ENCODE peak calls at places on chromosomes 4 and X, in six cellular contexts. J, S, N, T, O and D are unnamed samples.
A peak's percentile ranks its signal among the peaks of the same experiment; 100 is the strongest.

GRCh38 chr4:36038521-36038920 is 205.8 kb downstream of the ARAP2 start:
- DNase-seq in O (no peak), J (no peak), N (no peak), T (no peak), S (no peak), D (no peak)

GRCh38 chrX:119734897-119735339 is 23.5 kb upstream of the SOWAHD start:
- DNase-seq in J (no peak), T (no peak), N (no peak), S (no peak), O (no peak), D (no peak)

GRCh38 chrX:153870791-153871360 is 15.1 kb downstream of the L1CAM start:
- DNase-seq in J (no peak), O (no peak), N (no peak), S (no peak), T (no peak), D (no peak)

GRCh38 chr4:94461506-94461905 is 9.8 kb downstream of the PDLIM5 start:
- DNase-seq in J (no peak), O (no peak), T (no peak), S (no peak), N (no peak), D (no peak)

GRCh38 chr4:151484396-151485102 is 75.6 kb downstream of the FHIP1A start:
- DNase-seq in N (no peak), J (peak; percentile 61), T (no peak), O (peak; percentile 2), S (peak; percentile 69), D (peak; percentile 77)

GRCh38 chr4:150600821-150601445 is 19.0 kb downstream of the MAB21L2 start:
- DNase-seq in J (no peak), N (no peak), S (no peak), O (no peak), T (no peak), D (no peak)

GRCh38 chr4:181971411-181971810 is 271.8 kb upstream of the TENM3 start:
- DNase-seq in T (peak; percentile 50), O (no peak), S (no peak), N (no peak), J (no peak), D (no peak)

GRCh38 chr4:121510260-121510942 is 129.6 kb upstream of the QRFPR start:
- DNase-seq in T (no peak), S (no peak), N (no peak), O (no peak), J (no peak), D (no peak)

GRCh38 chr4:145772347-145772746 is 92.4 kb downstream of the C4orf51 start:
- DNase-seq in S (no peak), J (no peak), O (no peak), T (no peak), N (no peak), D (no peak)

GRCh38 chr4:119029847-119030535 is 105.6 kb upstream of the MYOZ2 start:
- DNase-seq in O (no peak), S (no peak), N (no peak), T (no peak), J (no peak), D (no peak)

GRCh38 chrX:9873952-9874351 is 87.7 kb downstream of the SHROOM2 start:
- DNase-seq in J (peak; percentile 46), S (peak; percentile 63), N (peak; percentile 50), O (no peak), T (no peak), D (peak; percentile 49)

GRCh38 chrX:37330642-37331041 is 18.5 kb upstream of the PRRG1 start:
- DNase-seq in J (no peak), T (no peak), S (no peak), O (no peak), N (no peak), D (no peak)

GRCh38 chr4:122668241-122668640 is 47.4 kb upstream of the IL21 start:
- DNase-seq in N (no peak), S (peak; percentile 75), O (no peak), T (no peak), J (no peak), D (peak; percentile 88)

GRCh38 chr4:101355246-101355645 is 7.9 kb upstream of the PPP3CA start:
- DNase-seq in S (no peak), T (no peak), N (no peak), O (no peak), J (no peak), D (no peak)

GRCh38 chr4:158169516-158169915 is 3.3 kb downstream of the GASK1B start:
- DNase-seq in S (no peak), J (no peak), T (no peak), O (no peak), N (no peak), D (no peak)

GRCh38 chrX:134760671-134761070 is 102.4 kb upstream of the PLAC1 start:
- DNase-seq in N (no peak), J (no peak), T (no peak), S (no peak), O (no peak), D (no peak)

GRCh38 chrX:85223359-85223758 is 20.2 kb downstream of the SATL1 start:
- DNase-seq in O (no peak), J (no peak), S (no peak), T (no peak), N (no peak), D (no peak)

GRCh38 chr4:25531272-25531671 is 124.4 kb upstream of the SLC34A2 start:
- DNase-seq in S (no peak), J (no peak), T (no peak), N (no peak), O (no peak), D (no peak)

GRCh38 chr4:10283761-10284160 is 167.2 kb upstream of the WDR1 start:
- DNase-seq in O (no peak), S (no peak), N (no peak), J (no peak), T (no peak), D (no peak)

GRCh38 chr4:1210241-1210841 is 38.0 kb upstream of the SPON2 start:
- DNase-seq in J (no peak), O (no peak), T (no peak), S (no peak), N (no peak), D (no peak)

GRCh38 chrX:47574609-47575325 is 7.5 kb upstream of the TIMP1 start:
- DNase-seq in J (no peak), S (peak; percentile 48), O (no peak), N (no peak), T (no peak), D (no peak)

GRCh38 chrX:134469481-134469880 is 9.5 kb downstream of the HPRT1 start:
- DNase-seq in S (peak; percentile 45), O (no peak), J (no peak), T (no peak), N (no peak), D (peak; percentile 71)

GRCh38 chr4:168318266-168318895 is at the start of gene DDX60:
- DNase-seq in N (peak; percentile 79), T (peak; percentile 75), J (peak; percentile 71), S (peak; percentile 88), O (peak; percentile 38), D (peak; percentile 73)

GRCh38 chr4:97576955-97577354 is 566.3 kb downstream of the STPG2 start:
- DNase-seq in O (no peak), T (no peak), J (no peak), S (no peak), N (no peak), D (no peak)

GRCh38 chr4:154344686-154345085 is 146.9 kb downstream of the DCHS2 start:
- DNase-seq in O (no peak), S (no peak), N (no peak), T (no peak), J (peak; percentile 71), D (no peak)

DNA sequence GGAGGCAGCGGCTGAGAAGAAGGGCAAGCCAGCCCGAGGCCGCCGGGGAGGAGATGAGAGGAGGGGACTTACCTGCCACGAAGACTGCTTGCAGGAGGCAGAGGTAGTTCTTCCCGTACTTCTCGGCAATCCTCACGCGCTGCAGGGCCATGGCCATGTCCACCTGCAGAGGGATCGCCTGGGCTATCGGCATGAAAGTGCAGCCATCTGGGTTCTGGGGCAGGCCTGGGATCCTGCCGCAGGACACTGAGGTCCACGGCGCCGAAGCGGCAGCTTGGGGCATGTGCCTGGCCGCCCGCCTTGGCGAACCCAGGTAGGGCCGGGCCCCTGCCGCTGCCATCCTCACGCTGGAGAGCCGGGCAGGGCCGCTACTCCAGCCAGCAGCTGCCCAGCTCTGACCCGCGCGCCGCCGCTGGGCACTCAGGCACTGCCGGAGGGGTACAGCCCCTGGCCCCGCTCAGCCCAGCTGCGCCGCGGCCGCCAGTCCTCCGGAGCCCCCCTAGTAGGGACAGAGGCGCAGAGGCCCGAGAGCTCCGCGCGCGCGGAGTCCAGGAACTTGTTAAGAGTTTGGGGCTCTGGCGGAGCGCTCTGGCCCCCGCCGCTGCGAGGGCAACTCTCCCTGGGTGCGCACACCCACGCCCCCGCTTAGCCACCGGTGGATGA is 16.0 kb downstream of the MCF2 start:
- DNase-seq in N (peak; percentile 51), J (peak; percentile 33), S (no peak), T (no peak), O (peak; percentile 9), D (no peak)
- H3K14ac ChIP-seq in N (no peak overlapping the region), J (no peak overlapping the region), S (no peak overlapping the region), T (no peak overlapping the region), O (no peak overlapping the region), D (no peak overlapping the region)

GRCh38 chrX:2262679-2263055 is 238.1 kb downstream of the DHRSX start:
- DNase-seq in S (no peak), T (no peak), O (no peak), N (no peak), J (peak; percentile 58), D (no peak)
- H3K14ac ChIP-seq in S (no peak overlapping the region), T (no peak overlapping the region), O (no peak overlapping the region), N (no peak overlapping the region), J (no peak overlapping the region), D (no peak overlapping the region)

GRCh38 chr4:125975861-125976397 is 661.2 kb downstream of the FAT4 start:
- DNase-seq in N (no peak), S (no peak), T (no peak), O (no peak), J (no peak), D (no peak)
- H3K14ac ChIP-seq in N (no peak overlapping the region), S (no peak overlapping the region), T (no peak overlapping the region), O (no peak overlapping the region), J (no peak overlapping the region), D (no peak overlapping the region)

GRCh38 chr4:175253184-175253902 is 335.2 kb downstream of the ADAM29 start:
- DNase-seq in J (peak; percentile 31), T (no peak), N (no peak), S (peak; percentile 3), O (no peak), D (no peak)
- H3K14ac ChIP-seq in J (no peak overlapping the region), T (no peak overlapping the region), N (no peak overlapping the region), S (no peak overlapping the region), O (no peak overlapping the region), D (no peak overlapping the region)

GRCh38 chrX:23559975-23560374 is 107.3 kb upstream of the PRDX4 start:
- DNase-seq in T (no peak), O (no peak), S (no peak), J (no peak), N (no peak), D (no peak)

GRCh38 chrX:23557070-23557469 is 110.2 kb upstream of the PRDX4 start:
- DNase-seq in T (peak; percentile 5), S (no peak), N (no peak), O (no peak), J (no peak), D (peak; percentile 11)

GRCh38 chrX:23552289-23552688 is 115.0 kb upstream of the PRDX4 start:
- DNase-seq in T (no peak), J (no peak), O (no peak), S (no peak), N (no peak), D (no peak)

DNA sequence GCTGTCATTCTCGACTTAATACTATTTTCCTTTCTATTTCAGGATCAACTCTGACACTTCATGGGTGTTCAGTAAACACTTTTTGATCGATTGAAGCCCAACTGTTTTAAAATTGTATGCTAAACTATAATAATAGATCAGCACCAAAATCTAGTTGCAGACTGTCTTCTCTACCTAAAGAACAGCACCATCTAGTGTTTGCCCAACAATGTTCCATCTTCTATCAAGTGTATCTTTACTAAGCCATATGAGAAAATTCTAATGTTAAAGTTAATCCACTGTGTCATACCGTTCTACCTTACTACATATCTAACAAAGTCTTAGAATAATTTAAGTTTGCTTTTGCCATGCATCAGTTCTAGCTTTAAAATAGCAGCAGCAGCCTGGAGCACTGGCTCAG is 113.0 kb upstream of the PRDX4 start:
- DNase-seq in N (no peak), S (peak; percentile 38), J (no peak), O (peak; percentile 11), T (no peak), D (peak; percentile 50)
- H3K14ac ChIP-seq in N (no peak overlapping the region), S (no peak overlapping the region), J (no peak overlapping the region), O (no peak overlapping the region), T (no peak overlapping the region), D (no peak overlapping the region)